ENCODE peak calls at places on chromosomes 11 and 22, in four cellular contexts. One of them, this sample, is unnamed.

GRCh38 chr22:46934746-46935491 is 172.5 kb downstream of the TBC1D22A start:
- DNase-seq in T-helper 2 cell: no peak
- DNase-seq in foreskin fibroblast: peak
- DNase-seq in osteoblast: peak
- DNase-seq in this sample: no peak

GRCh38 chr11:49499117-49499516 is 290.7 kb upstream of the FOLH1 start:
- DNase-seq in T-helper 2 cell: no peak
- DNase-seq in foreskin fibroblast: no peak
- DNase-seq in osteoblast: no peak
- DNase-seq in this sample: no peak

GRCh38 chr11:15490535-15490934 is 375.8 kb downstream of the INSC start:
- DNase-seq in T-helper 2 cell: no peak
- DNase-seq in foreskin fibroblast: no peak
- DNase-seq in osteoblast: no peak
- DNase-seq in this sample: no peak

GRCh38 chr22:42160251-42160650 is 29.6 kb upstream of the CYP2D6 start:
- DNase-seq in T-helper 2 cell: no peak
- DNase-seq in foreskin fibroblast: no peak
- DNase-seq in osteoblast: peak
- DNase-seq in this sample: no peak

GRCh38 chr11:60377737-60378136 is 595 bp upstream of the MS4A7 start:
- DNase-seq in T-helper 2 cell: no peak
- DNase-seq in foreskin fibroblast: no peak
- DNase-seq in osteoblast: peak
- DNase-seq in this sample: no peak

GRCh38 chr11:7525424-7525823 is 11.6 kb downstream of the PPFIBP2 start:
- DNase-seq in T-helper 2 cell: no peak
- DNase-seq in foreskin fibroblast: no peak
- DNase-seq in osteoblast: no peak
- DNase-seq in this sample: no peak

GRCh38 chr11:69440876-69441275 is 40.6 kb upstream of the LINC01488 start:
- DNase-seq in T-helper 2 cell: no peak
- DNase-seq in foreskin fibroblast: no peak
- DNase-seq in osteoblast: peak
- DNase-seq in this sample: no peak

GRCh38 chr22:44355688-44356070 is 42.9 kb upstream of the SHISAL1 start:
- DNase-seq in T-helper 2 cell: no peak
- DNase-seq in foreskin fibroblast: no peak
- DNase-seq in osteoblast: no peak
- DNase-seq in this sample: no peak

GRCh38 chr22:27895600-27895999 is 23.5 kb downstream of the PITPNB start:
- DNase-seq in T-helper 2 cell: no peak
- DNase-seq in foreskin fibroblast: no peak
- DNase-seq in osteoblast: no peak
- DNase-seq in this sample: no peak

GRCh38 chr11:12717851-12718291 is 43.6 kb downstream of the TEAD1 start:
- DNase-seq in T-helper 2 cell: peak
- DNase-seq in foreskin fibroblast: no peak
- DNase-seq in osteoblast: no peak
- DNase-seq in this sample: peak

GRCh38 chr11:24181395-24182047 is 315.3 kb upstream of the LUZP2 start:
- DNase-seq in T-helper 2 cell: no peak
- DNase-seq in foreskin fibroblast: no peak
- DNase-seq in osteoblast: no peak
- DNase-seq in this sample: no peak

GRCh38 chr11:34633990-34634725 is 13.3 kb downstream of the EHF start:
- DNase-seq in T-helper 2 cell: no peak
- DNase-seq in foreskin fibroblast: no peak
- DNase-seq in osteoblast: peak
- DNase-seq in this sample: no peak